ENCODE peak calls at places on chromosomes 12 and 14, in ten cellular contexts. J, T, V, Z, M, R, Y, C, D and W are unnamed samples. For H3K4me1 and H3K36me3, the result is how much of the 10 kb centered on the place peaks cover.

GRCh38 chr14:85188836-85189235 is 341.1 kb upstream of the FLRT2 start:
- DNase-seq in J (no peak), D (no peak), V (no peak), T (no peak), Y (no peak), Z (no peak), M (no peak), R (no peak), C (no peak), W (no peak)

GRCh38 chr12:107235600-107235999 is 142.3 kb upstream of the CRY1 start:
- DNase-seq in Y (no peak), C (no peak), V (no peak), J (no peak), Z (no peak), T (no peak), R (no peak), D (no peak), M (no peak), W (no peak)

GRCh38 chr12:108846320-108846719 is 11.1 kb downstream of the SSH1 start:
- DNase-seq in D (no peak), T (no peak), C (peak), J (no peak), Z (no peak), R (no peak), M (no peak), Y (no peak), V (no peak), W (no peak)

GRCh38 chr12:16393126-16393525 is 45.7 kb downstream of the MGST1 start:
- DNase-seq in V (no peak), C (no peak), Z (no peak), Y (no peak), M (no peak), J (no peak), R (no peak), D (no peak), T (no peak), W (no peak)

GRCh38 chr14:94584591-94585280 is 3.5 kb downstream of the SERPINA5 start:
- DNase-seq in C (no peak), Z (no peak), J (peak), M (no peak), V (no peak), R (no peak), Y (no peak), D (no peak), T (no peak), W (no peak)

GRCh38 chr12:108475396-108475795 is 39.7 kb upstream of the FICD start:
- DNase-seq in V (no peak), M (no peak), C (no peak), Z (no peak), J (no peak), D (no peak), R (no peak), T (no peak), Y (no peak), W (no peak)

GRCh38 chr14:77615231-77616132 is 955 bp downstream of the SPTLC2 start:
- DNase-seq in J (no peak), T (no peak), V (no peak), R (no peak), M (no peak), Y (no peak), C (no peak), D (no peak), Z (no peak), W (peak)

GRCh38 chr12:80044694-80045046 is 54.7 kb upstream of the OTOGL start:
- DNase-seq in Z (no peak), Y (no peak), D (peak), C (no peak), M (no peak), J (no peak), V (no peak), T (no peak), R (no peak), W (no peak)

GRCh38 chr12:38149395-38150073 is 167.0 kb upstream of the ALG10B start:
- DNase-seq in J (no peak), T (no peak), Z (no peak), D (no peak), Y (no peak), C (no peak), M (no peak), V (no peak), R (no peak), W (no peak)

GRCh38 chr12:32743264-32743663 is 12.4 kb downstream of the YARS2 start:
- DNase-seq in V (no peak), Z (no peak), M (no peak), J (no peak), D (no peak), R (no peak), T (no peak), C (no peak), Y (no peak), W (no peak)

GRCh38 chr12:84585996-84586395 is 326.6 kb downstream of the SLC6A15 start:
- DNase-seq in Y (no peak), V (no peak), T (no peak), D (no peak), R (no peak), J (no peak), C (no peak), Z (no peak), M (no peak), W (no peak)

GRCh38 chr14:105846312-105846711 is 319.9 kb downstream of the TMEM121 start:
- DNase-seq in Z (no peak), C (no peak), T (no peak), V (peak), R (no peak), J (no peak), Y (no peak), M (no peak), D (no peak), W (no peak)

GRCh38 chr14:39229222-39229543 is 4.5 kb upstream of the MIA2 start:
- DNase-seq in M (no peak), Z (no peak), Y (no peak), V (no peak), D (no peak), C (no peak), T (no peak), J (no peak), R (no peak), W (peak)

DNA sequence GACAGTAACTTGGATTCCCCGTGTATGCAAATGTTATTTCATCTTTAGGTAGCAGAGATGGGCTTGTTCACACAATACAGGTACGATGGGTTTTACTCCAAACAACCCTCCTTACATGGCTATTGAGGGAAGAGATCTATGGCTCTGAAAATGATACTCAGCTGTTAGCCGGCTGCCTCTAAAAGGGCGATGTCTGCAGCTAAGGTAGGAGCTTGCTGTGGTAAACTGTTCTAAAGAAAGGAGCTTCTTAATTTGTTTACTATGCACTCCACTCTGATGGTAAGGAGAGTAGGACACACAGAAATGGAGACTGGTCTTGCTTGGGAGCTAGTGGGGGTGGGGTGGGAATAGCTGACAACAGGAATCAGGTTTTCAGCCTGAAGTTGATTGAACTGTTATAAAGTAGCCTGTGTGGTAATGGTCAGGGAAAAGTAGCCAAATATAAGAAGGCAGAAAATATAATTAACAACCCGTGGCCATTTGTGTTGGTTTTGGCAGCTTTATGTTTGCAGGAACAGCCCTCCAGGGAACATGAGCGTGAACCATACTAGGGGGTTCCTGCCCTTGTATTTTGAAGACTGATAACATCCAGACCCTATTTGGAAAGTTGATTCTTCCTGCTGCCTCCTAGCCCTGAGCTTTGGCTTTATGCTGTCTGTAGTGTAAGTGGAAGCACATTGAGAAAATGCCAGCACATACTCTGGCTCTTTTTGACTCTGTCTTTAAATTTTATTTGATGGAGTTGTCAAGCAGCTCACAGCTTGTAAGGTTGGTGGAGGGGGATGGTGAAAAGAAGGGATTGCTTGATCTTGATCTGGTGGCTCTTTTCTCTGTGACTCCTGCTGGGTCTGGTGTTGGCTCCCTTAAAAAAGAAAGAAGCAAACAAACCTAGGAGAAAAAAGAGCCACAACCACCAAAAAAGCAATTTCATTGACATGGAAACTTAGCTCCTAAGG is 929.8 kb downstream of the DIO2 start:
- DNase-seq in Y (no peak), T (no peak), C (no peak), D (no peak), M (no peak), V (no peak), R (no peak), J (peak), Z (no peak), W (no peak)
- H3K4me3 ChIP-seq in Y (peak), T (peak), C (peak), D (no peak), M (no peak), V (peak), R (peak), J (peak), Z (no peak), W (no peak)

GRCh38 chr14:76153919-76154318 is 2.2 kb downstream of the GPATCH2L start:
- DNase-seq in R (no peak), M (no peak), Y (no peak), J (no peak), V (no peak), T (no peak), D (no peak), Z (no peak), C (no peak), W (no peak)
- H3K4me1 ChIP-seq in R (under half), M (under half), Y (half or more), J (under half), V (under half), T (under half), D (under half), Z (half or more), C (half or more), W (half or more)

DNA sequence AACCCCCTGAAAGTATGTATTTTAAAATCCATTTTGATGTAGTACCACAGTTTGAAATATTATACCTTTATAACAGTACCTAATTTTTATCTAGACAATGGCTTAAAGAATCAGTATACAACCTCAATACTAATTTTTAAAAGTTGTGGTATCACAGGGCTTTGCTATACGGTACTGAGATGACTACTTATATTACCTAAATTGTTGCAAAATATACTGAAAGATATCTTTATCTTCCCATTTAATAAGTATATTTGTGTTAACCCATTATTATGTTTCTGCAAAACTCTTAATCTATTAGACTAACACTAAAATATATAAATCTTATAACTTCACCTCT is 67.1 kb downstream of the RALGAPA1 start:
- DNase-seq in R (no peak), V (no peak), T (no peak), D (no peak), Z (no peak), Y (no peak), C (no peak), J (no peak), M (no peak), W (peak)
- H3K36me3 ChIP-seq in R (under half), V (half or more), T (half or more), D (under half), Z (under half), Y (half or more), C (under half), J (under half), M (under half), W (under half)

DNA sequence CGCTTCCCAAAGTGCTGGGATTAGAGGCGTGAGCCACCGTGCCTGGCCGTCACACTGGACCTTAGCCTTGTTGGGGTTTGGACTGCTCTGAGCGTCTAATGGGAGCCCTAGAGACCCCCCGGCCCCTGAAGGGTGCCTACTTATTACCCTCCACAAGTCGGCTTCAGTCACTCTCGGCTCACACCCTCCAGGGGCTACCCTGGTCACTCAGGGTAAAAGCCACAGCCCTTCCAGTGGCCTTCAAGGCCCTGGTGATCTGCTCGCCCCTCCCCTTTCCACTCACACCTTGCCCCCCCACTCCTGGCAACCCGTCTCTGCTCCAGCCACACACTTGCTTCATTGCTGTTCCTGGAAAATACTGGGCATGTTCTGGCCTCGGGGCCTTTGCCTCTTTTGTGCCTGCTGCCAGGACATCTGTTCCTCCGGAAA is 3.6 kb upstream of the MORN3 start:
- DNase-seq in R (no peak), Y (no peak), M (no peak), D (peak), Z (peak), C (peak), T (no peak), J (peak), V (no peak), W (no peak)
- H3K4me3 ChIP-seq in R (peak), Y (peak), M (peak), D (no peak), Z (no peak), C (peak), T (no peak), J (no peak), V (no peak), W (peak)

GRCh38 chr12:89672589-89672979 is 36.1 kb downstream of the ATP2B1 start:
- DNase-seq in T (no peak), Z (no peak), D (no peak), J (no peak), V (no peak), Y (no peak), R (no peak), M (no peak), C (no peak), W (no peak)
- H3K4me1 ChIP-seq in T (under half), Z (under half), D (under half), J (under half), V (under half), Y (under half), R (under half), M (under half), C (under half), W (half or more)

GRCh38 chr12:21649034-21649433 is 8.6 kb downstream of the LDHB start:
- DNase-seq in J (no peak), R (no peak), Y (no peak), M (no peak), T (no peak), V (no peak), Z (no peak), C (no peak), D (no peak), W (peak)

GRCh38 chr12:21648378-21648777 is 9.3 kb downstream of the LDHB start:
- DNase-seq in T (no peak), M (no peak), J (peak), V (no peak), C (no peak), Y (no peak), R (no peak), D (no peak), Z (no peak), W (no peak)

GRCh38 chr12:21655594-21655993 is 2.0 kb downstream of the LDHB start:
- DNase-seq in R (no peak), D (no peak), Y (no peak), T (no peak), J (no peak), M (no peak), V (no peak), Z (no peak), C (no peak), W (no peak)

GRCh38 chr12:21650997-21651396 is 6.6 kb downstream of the LDHB start:
- DNase-seq in C (no peak), J (no peak), Z (no peak), D (no peak), V (no peak), T (no peak), M (no peak), R (no peak), Y (no peak), W (no peak)

GRCh38 chr12:21651821-21652220 is 5.8 kb downstream of the LDHB start:
- DNase-seq in Y (no peak), D (no peak), C (no peak), M (no peak), J (no peak), R (no peak), Z (no peak), T (no peak), V (no peak), W (no peak)
- H3K36me3 ChIP-seq in Y (half or more), D (under half), C (under half), M (under half), J (half or more), R (under half), Z (under half), T (half or more), V (half or more), W (half or more)

GRCh38 chr14:53306926-53307325 is 153.8 kb upstream of the DDHD1 start:
- DNase-seq in T (no peak), J (no peak), Z (no peak), Y (no peak), V (no peak), D (peak), C (no peak), M (no peak), R (peak), W (no peak)
- H3K4me3 ChIP-seq in T (peak), J (no peak), Z (no peak), Y (peak), V (no peak), D (no peak), C (peak), M (no peak), R (peak), W (no peak)

DNA sequence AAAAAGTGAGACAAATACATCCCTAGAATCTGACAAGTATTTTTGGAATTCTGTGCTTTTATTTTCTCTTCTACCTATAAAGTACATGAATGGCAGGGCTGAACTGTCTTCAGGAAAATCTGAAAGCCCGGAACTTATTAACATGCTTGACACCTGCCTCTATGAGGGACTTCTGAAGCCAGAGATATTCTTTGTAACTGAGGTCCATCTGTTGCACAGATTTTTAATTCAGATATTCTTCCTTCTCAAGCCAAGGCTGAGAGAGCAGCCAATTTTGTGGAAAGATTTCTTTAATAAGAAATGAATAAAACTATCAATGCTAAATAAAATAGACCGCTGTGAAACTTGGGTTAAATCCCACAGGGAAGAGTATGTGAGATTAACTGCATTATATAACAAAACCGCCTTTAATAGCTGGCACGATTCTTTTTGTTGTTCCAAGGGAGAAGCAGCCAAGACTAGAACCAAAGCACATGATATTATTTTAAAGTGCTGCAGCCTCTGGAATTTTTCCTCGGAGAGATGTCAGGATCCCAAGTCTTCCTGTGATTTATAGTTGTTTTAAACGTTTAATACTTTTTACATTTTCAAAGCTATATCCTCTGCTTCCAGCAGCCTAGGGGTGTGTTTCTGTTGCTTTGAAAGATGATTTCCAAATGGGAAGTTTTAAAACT is 148.9 kb downstream of the CRADD start:
- DNase-seq in R (no peak), Y (no peak), V (no peak), D (no peak), J (no peak), M (no peak), T (no peak), C (no peak), Z (no peak), W (no peak)
- H3K4me1 ChIP-seq in R (under half), Y (under half), V (under half), D (under half), J (under half), M (under half), T (under half), C (half or more), Z (half or more), W (under half)